ENCODE peak calls at places on chromosomes 5 and 9, in ten cellular contexts. P, B, E, M, D, O, S, Z, H and T are unnamed samples.

GRCh38 chr9:98564714-98565113 is 144.0 kb downstream of the GABBR2 start:
- DNase-seq in B (no peak), H (no peak), O (no peak), P (no peak), S (no peak), D (no peak), Z (no peak), E (no peak), M (no peak), T (no peak)

GRCh38 chr9:107292811-107293554 is 9.9 kb downstream of the RAD23B start:
- DNase-seq in E (no peak), M (peak), B (no peak), H (no peak), D (no peak), P (no peak), O (no peak), Z (no peak), S (no peak), T (no peak)

GRCh38 chr5:32767948-32768427 is 56.9 kb downstream of the NPR3 start:
- DNase-seq in O (no peak), M (no peak), S (no peak), Z (no peak), D (no peak), P (no peak), E (no peak), B (no peak), H (no peak), T (no peak)

GRCh38 chr5:133688386-133688785 is 76.0 kb upstream of the FSTL4 start:
- DNase-seq in B (no peak), Z (no peak), H (no peak), M (no peak), O (no peak), P (no peak), S (no peak), E (no peak), D (no peak), T (peak)

GRCh38 chr5:68381060-68381459 is 165.5 kb downstream of the PIK3R1 start:
- DNase-seq in Z (no peak), H (no peak), D (no peak), B (no peak), E (no peak), S (no peak), O (no peak), M (no peak), P (no peak), T (no peak)

GRCh38 chr5:179219661-179220620 is 125.3 kb downstream of the ADAMTS2 start:
- DNase-seq in P (no peak), S (no peak), H (peak), B (no peak), D (no peak), E (no peak), O (no peak), Z (no peak), M (no peak), T (no peak)

GRCh38 chr9:14336244-14336643 is 22.3 kb upstream of the NFIB start:
- DNase-seq in Z (no peak), B (no peak), P (no peak), H (no peak), S (no peak), M (no peak), E (no peak), D (no peak), O (no peak), T (no peak)

GRCh38 chr5:71922584-71923106 is 184.6 kb upstream of the MAP1B start:
- DNase-seq in Z (no peak), B (no peak), H (no peak), D (no peak), M (no peak), S (no peak), E (no peak), O (no peak), P (no peak), T (peak)

GRCh38 chr9:33288828-33289483 is 1.4 kb upstream of the NFX1 start:
- DNase-seq in H (peak), M (no peak), B (no peak), S (no peak), E (no peak), P (no peak), D (no peak), O (no peak), Z (no peak), T (no peak)

GRCh38 chr5:172417130-172417802 is 37.1 kb downstream of the SH3PXD2B start:
- DNase-seq in E (no peak), P (no peak), B (no peak), D (no peak), S (no peak), Z (no peak), H (no peak), O (no peak), M (no peak), T (no peak)

GRCh38 chr5:66666778-66667177 is 70.6 kb downstream of the MAST4 start:
- DNase-seq in H (peak), B (peak), P (no peak), D (no peak), M (no peak), O (no peak), E (no peak), Z (no peak), S (no peak), T (no peak)

GRCh38 chr5:95401601-95402000 is 10.4 kb downstream of the FAM81B start:
- DNase-seq in M (no peak), D (no peak), P (no peak), O (no peak), Z (no peak), E (no peak), B (no peak), S (no peak), H (no peak), T (no peak)

GRCh38 chr5:322281-322941 is 897 bp downstream of the AHRR start:
- DNase-seq in M (no peak), E (no peak), P (no peak), D (no peak), H (no peak), O (peak), S (no peak), Z (no peak), B (no peak), T (peak)

GRCh38 chr5:151686673-151687378 is at the start of gene SPARC:
- DNase-seq in S (no peak), P (peak), E (peak), Z (no peak), B (peak), O (no peak), H (peak), M (no peak), D (peak), T (peak)

GRCh38 chr5:162384225-162384624 is 316.7 kb downstream of the GABRG2 start:
- DNase-seq in E (no peak), P (no peak), M (no peak), Z (no peak), B (no peak), O (no peak), D (no peak), H (no peak), S (no peak), T (no peak)

GRCh38 chr5:3114467-3114866 is 363.0 kb upstream of the IRX2 start:
- DNase-seq in P (no peak), E (no peak), H (peak), O (no peak), S (no peak), D (no peak), B (no peak), Z (no peak), M (no peak), T (no peak)

GRCh38 chr5:110354341-110354740 is 372.1 kb downstream of the TMEM232 start:
- DNase-seq in Z (no peak), S (no peak), B (no peak), P (peak), O (no peak), M (no peak), D (no peak), H (no peak), E (no peak), T (no peak)

GRCh38 chr5:149442563-149443182 is 63.6 kb upstream of the IL17B start:
- DNase-seq in E (peak), D (peak), S (peak), O (peak), Z (no peak), P (peak), M (peak), B (peak), H (peak), T (peak)

GRCh38 chr9:95131023-95131943 is 186.2 kb downstream of the FANCC start:
- DNase-seq in E (peak), O (peak), H (no peak), P (peak), D (peak), B (peak), M (peak), Z (no peak), S (no peak), T (peak)

GRCh38 chr5:149452665-149453617 is 73.8 kb upstream of the IL17B start:
- DNase-seq in E (no peak), S (no peak), Z (no peak), P (no peak), M (no peak), B (peak), H (peak), O (no peak), D (no peak), T (no peak)

GRCh38 chr5:16797949-16798348 is 138.1 kb downstream of the MYO10 start:
- DNase-seq in D (no peak), P (no peak), B (no peak), H (no peak), E (no peak), O (no peak), Z (no peak), S (no peak), M (no peak), T (no peak)

GRCh38 chr5:38329132-38329715 is 70.9 kb downstream of the EGFLAM start:
- DNase-seq in M (no peak), E (no peak), S (no peak), H (no peak), Z (no peak), B (no peak), D (no peak), O (no peak), P (no peak), T (no peak)

GRCh38 chr5:172187118-172188032 is 649 bp downstream of the STK10 start:
- DNase-seq in P (peak), E (peak), M (peak), H (peak), D (no peak), Z (no peak), O (no peak), S (peak), B (peak), T (peak)

GRCh38 chr9:6576930-6577329 is 68.6 kb downstream of the GLDC start:
- DNase-seq in Z (no peak), S (no peak), B (no peak), P (peak), D (no peak), E (peak), M (no peak), O (peak), H (no peak), T (no peak)

GRCh38 chr9:36835271-36835996 is 198.6 kb downstream of the PAX5 start:
- DNase-seq in D (no peak), E (no peak), B (no peak), O (no peak), H (peak), Z (no peak), S (no peak), P (no peak), M (no peak), T (no peak)

GRCh38 chr9:131279927-131280530 is 3.7 kb upstream of the FAM78A start:
- DNase-seq in O (no peak), S (no peak), B (no peak), E (no peak), Z (no peak), D (no peak), M (no peak), P (no peak), H (no peak), T (no peak)

GRCh38 chr9:131567910-131568309 is 22.6 kb downstream of the PRRT1B start:
- DNase-seq in M (no peak), D (no peak), O (no peak), Z (no peak), P (no peak), B (no peak), S (no peak), E (no peak), H (peak), T (no peak)

GRCh38 chr9:117029341-117029740 is 342.2 kb downstream of the TRIM32 start:
- DNase-seq in S (no peak), M (no peak), D (no peak), H (no peak), P (no peak), E (no peak), B (no peak), Z (no peak), O (no peak), T (no peak)

GRCh38 chr5:171149772-171150171 is 159.3 kb upstream of the TLX3 start:
- DNase-seq in H (no peak), D (no peak), E (no peak), P (no peak), O (no peak), S (no peak), M (no peak), B (no peak), Z (no peak), T (no peak)

GRCh38 chr5:154221371-154221896 is 30.9 kb downstream of the GALNT10 start:
- DNase-seq in H (no peak), B (peak), S (peak), D (no peak), M (no peak), E (no peak), P (peak), O (no peak), Z (no peak), T (no peak)

GRCh38 chr5:36078430-36078829 is 11.7 kb upstream of the UGT3A2 start:
- DNase-seq in H (no peak), O (no peak), P (no peak), B (no peak), D (no peak), Z (no peak), S (no peak), M (no peak), E (no peak), T (no peak)

GRCh38 chr5:143657814-143658395 is 154.1 kb upstream of the HMHB1 start:
- DNase-seq in H (no peak), Z (peak), O (no peak), B (no peak), M (no peak), E (no peak), S (no peak), P (no peak), D (no peak), T (no peak)

GRCh38 chr5:150120617-150121447 is 34.5 kb upstream of the CSF1R start:
- DNase-seq in P (no peak), Z (no peak), B (no peak), M (no peak), H (peak), E (no peak), O (no peak), D (no peak), S (no peak), T (no peak)

GRCh38 chr5:34930527-34930844 is 1.1 kb downstream of the DNAJC21 start:
- DNase-seq in B (no peak), H (no peak), E (no peak), M (peak), O (no peak), P (no peak), D (no peak), S (no peak), Z (no peak), T (peak)

GRCh38 chr9:93167838-93168237 is 16.1 kb upstream of the WNK2 start:
- DNase-seq in M (no peak), Z (no peak), B (no peak), H (no peak), D (no peak), S (no peak), O (no peak), E (no peak), P (no peak), T (no peak)

GRCh38 chr9:89359018-89359417 is 40.7 kb downstream of the SECISBP2 start:
- DNase-seq in H (no peak), O (no peak), D (no peak), M (no peak), B (no peak), E (no peak), S (no peak), Z (no peak), P (peak), T (no peak)

GRCh38 chr9:126501383-126502331 is 112.1 kb upstream of the LMX1B start:
- DNase-seq in P (no peak), S (no peak), M (no peak), B (no peak), D (peak), Z (no peak), H (peak), O (no peak), E (no peak), T (peak)

GRCh38 chr5:135428586-135428985 is 18.6 kb downstream of the DCANP1 start:
- DNase-seq in Z (no peak), P (no peak), S (no peak), O (no peak), H (no peak), E (no peak), M (no peak), B (no peak), D (no peak), T (no peak)

GRCh38 chr5:178196986-178197385 is 7.3 kb upstream of the HNRNPAB start:
- DNase-seq in E (no peak), S (no peak), O (no peak), M (no peak), H (no peak), D (no peak), B (no peak), P (no peak), Z (no peak), T (peak)

GRCh38 chr5:148949871-148950863 is 112.7 kb downstream of the SH3TC2 start:
- DNase-seq in Z (no peak), E (no peak), B (no peak), P (peak), D (no peak), S (no peak), O (no peak), M (no peak), H (no peak), T (no peak)